ENCODE peak calls at places on chromosomes 6 and 20, in seven cellular contexts. K is breast epithelium, L is stomach, X is lower leg skin, A is heart left ventricle, H is uterus, D is IMR-90. V is an unnamed sample.

GRCh38 chr20:42277203-42277602 is 659.0 kb upstream of the CHD6 start:
- DNase-seq in H (no peak), X (no peak), L (no peak), D (no peak), A (no peak), K (no peak), V (no peak)

GRCh38 chr6:99547526-99547925 is 20.9 kb downstream of the CCNC start:
- DNase-seq in H (no peak), L (no peak), X (no peak), K (no peak), A (no peak), D (no peak), V (no peak)

GRCh38 chr20:25294459-25295385 is 46.8 kb downstream of the PYGB start:
- DNase-seq in L (peak), H (peak), D (peak), K (no peak), X (no peak), A (peak), V (no peak)

GRCh38 chr6:85714893-85715530 is 72.3 kb upstream of the SYNCRIP start:
- DNase-seq in D (no peak), L (no peak), A (no peak), K (no peak), H (no peak), X (no peak), V (peak)

GRCh38 chr6:149246691-149247384 is 70.7 kb upstream of the TAB2 start:
- DNase-seq in X (no peak), H (no peak), L (no peak), D (no peak), K (no peak), A (no peak), V (no peak)

GRCh38 chr6:41200296-41200900 is 551 bp downstream of the TREML2 start:
- DNase-seq in L (peak), A (peak), K (no peak), H (no peak), D (no peak), X (no peak), V (no peak)

GRCh38 chr6:92715991-92716390 is 703.4 kb downstream of the EPHA7 start:
- DNase-seq in K (no peak), X (no peak), H (no peak), D (peak), L (no peak), A (no peak), V (no peak)

GRCh38 chr20:10282930-10283556 is 64.4 kb downstream of the SNAP25 start:
- DNase-seq in L (no peak), A (no peak), X (no peak), D (peak), H (no peak), K (no peak), V (no peak)

GRCh38 chr20:63393566-63393965 is 32.4 kb upstream of the CHRNA4 start:
- DNase-seq in K (no peak), H (no peak), X (no peak), A (no peak), L (no peak), D (no peak), V (no peak)

GRCh38 chr20:12947691-12948090 is 61.1 kb upstream of the SPTLC3 start:
- DNase-seq in A (no peak), X (no peak), L (no peak), D (no peak), K (no peak), H (no peak), V (no peak)

GRCh38 chr6:100719883-100720682 is 161.0 kb downstream of the ASCC3 start:
- DNase-seq in A (no peak), K (no peak), H (no peak), L (no peak), D (peak), X (no peak), V (no peak)

GRCh38 chr6:10315631-10316145 is 99.2 kb downstream of the TFAP2A start:
- DNase-seq in H (no peak), L (no peak), K (no peak), A (no peak), D (no peak), X (no peak), V (no peak)

GRCh38 chr6:119484598-119484997 is 135.0 kb upstream of the MAN1A1 start:
- DNase-seq in D (peak), L (no peak), X (no peak), H (no peak), A (no peak), K (no peak), V (no peak)

GRCh38 chr6:51554029-51554428 is 533.4 kb downstream of the PKHD1 start:
- DNase-seq in L (no peak), K (no peak), A (no peak), X (no peak), D (no peak), H (no peak), V (no peak)

GRCh38 chr20:43398676-43399324 is 58.9 kb upstream of the SRSF6 start:
- DNase-seq in D (no peak), X (no peak), H (no peak), K (no peak), L (no peak), A (no peak), V (no peak)

GRCh38 chr6:41591122-41591521 is 44.9 kb downstream of the FOXP4 start:
- DNase-seq in H (no peak), K (no peak), D (no peak), X (no peak), A (no peak), L (no peak), V (no peak)

GRCh38 chr6:137236581-137237355 is 17.6 kb upstream of the IFNGR1 start:
- DNase-seq in L (no peak), H (no peak), K (no peak), A (no peak), X (no peak), D (no peak), V (no peak)

GRCh38 chr6:130625825-130626500 is 201.2 kb upstream of the SMLR1 start:
- DNase-seq in D (peak), K (no peak), H (no peak), L (no peak), A (no peak), X (no peak), V (no peak)

GRCh38 chr20:45019027-45019763 is 52.9 kb downstream of the STK4 start:
- DNase-seq in K (no peak), H (no peak), D (no peak), X (no peak), A (no peak), L (no peak), V (no peak)

GRCh38 chr6:37048851-37049734 is 43.6 kb downstream of the FGD2 start:
- DNase-seq in L (peak), H (peak), A (no peak), K (no peak), X (no peak), D (peak), V (no peak)

GRCh38 chr6:2608508-2608907 is 142.2 kb downstream of the MYLK4 start:
- DNase-seq in L (no peak), A (no peak), X (no peak), H (no peak), K (no peak), D (no peak), V (no peak)

GRCh38 chr20:6954219-6954618 is 186.7 kb downstream of the BMP2 start:
- DNase-seq in D (no peak), K (no peak), H (no peak), A (no peak), L (no peak), X (no peak), V (no peak)

GRCh38 chr6:139597781-139598368 is 223.4 kb upstream of the CITED2 start:
- DNase-seq in X (peak), D (peak), A (peak), L (peak), H (peak), K (no peak), V (peak)

GRCh38 chr6:20680697-20681165 is 146.5 kb downstream of the CDKAL1 start:
- DNase-seq in D (peak), A (no peak), K (no peak), H (no peak), X (no peak), L (no peak), V (no peak)

GRCh38 chr20:57106030-57106682 is 160.3 kb downstream of the BMP7 start:
- DNase-seq in K (no peak), L (no peak), D (no peak), H (no peak), A (no peak), X (no peak), V (no peak)

GRCh38 chr6:4929319-4929718 is 74.5 kb downstream of the RPP40 start:
- DNase-seq in L (no peak), D (no peak), A (no peak), X (no peak), H (no peak), K (no peak), V (no peak)

GRCh38 chr6:47147836-47148344 is 105.8 kb upstream of the ADGRF1 start:
- DNase-seq in D (no peak), L (no peak), A (no peak), X (no peak), K (no peak), H (no peak), V (no peak)

GRCh38 chr6:154606457-154606856 is 96.0 kb upstream of the CNKSR3 start:
- DNase-seq in L (no peak), A (no peak), X (no peak), D (no peak), H (no peak), K (no peak), V (no peak)

GRCh38 chr6:17138033-17138432 is 36.2 kb downstream of the STMND1 start:
- DNase-seq in L (no peak), H (no peak), K (no peak), X (no peak), D (no peak), A (no peak), V (no peak)

GRCh38 chr6:139590206-139590605 is 215.8 kb upstream of the CITED2 start:
- DNase-seq in H (no peak), X (no peak), A (no peak), D (no peak), L (peak), K (no peak), V (no peak)

GRCh38 chr20:44616604-44616964 is 34.2 kb downstream of the PKIG start:
- DNase-seq in X (peak), A (peak), D (no peak), L (peak), K (no peak), H (peak), V (no peak)

GRCh38 chr6:113055086-113055485 is 708.0 kb downstream of the RFPL4B start:
- DNase-seq in K (no peak), X (no peak), A (no peak), L (no peak), H (no peak), D (no peak), V (no peak)

GRCh38 chr20:15446373-15446772 is 1109.0 kb upstream of the FLRT3 start:
- DNase-seq in A (peak), K (peak), L (no peak), H (peak), D (no peak), X (no peak), V (no peak)

GRCh38 chr6:148317739-148318138 is 24.9 kb upstream of the SASH1 start:
- DNase-seq in L (no peak), K (no peak), X (no peak), H (no peak), A (no peak), D (no peak), V (no peak)

GRCh38 chr20:53038328-53038727 is 66.2 kb downstream of the TSHZ2 start:
- DNase-seq in X (no peak), L (no peak), H (no peak), K (no peak), D (no peak), A (no peak), V (no peak)

GRCh38 chr20:62892348-62893304 is 31.0 kb upstream of the TCFL5 start:
- DNase-seq in X (no peak), D (no peak), H (no peak), L (no peak), K (no peak), A (no peak), V (no peak)

GRCh38 chr6:108589244-108589730 is 28.6 kb downstream of the FOXO3 start:
- DNase-seq in L (peak), D (peak), A (peak), X (peak), K (peak), H (peak), V (peak)

GRCh38 chr20:59184880-59185447 is 21.3 kb downstream of the ZNF831 start:
- DNase-seq in A (no peak), X (no peak), H (no peak), K (no peak), L (no peak), D (no peak), V (no peak)

GRCh38 chr6:44024597-44025219 is 102.5 kb downstream of the MRPL14 start:
- DNase-seq in L (no peak), X (peak), K (no peak), D (no peak), A (no peak), H (peak), V (no peak)

GRCh38 chr6:11535801-11536230 is 1.7 kb upstream of the TMEM170B start:
- DNase-seq in L (peak), H (no peak), D (peak), X (no peak), A (no peak), K (no peak), V (no peak)

GRCh38 chr6:11538049-11538798 is 675 bp downstream of the TMEM170B start:
- DNase-seq in A (peak), D (no peak), H (peak), X (peak), K (peak), L (peak), V (no peak)

GRCh38 chr6:11536795-11537194 is 754 bp upstream of the TMEM170B start:
- DNase-seq in A (no peak), D (no peak), H (no peak), L (no peak), X (no peak), K (no peak), V (peak)

GRCh38 chr6:11538799-11539468 is 1.4 kb downstream of the TMEM170B start:
- DNase-seq in X (no peak), H (no peak), A (no peak), D (no peak), K (no peak), L (no peak), V (no peak)

DNA sequence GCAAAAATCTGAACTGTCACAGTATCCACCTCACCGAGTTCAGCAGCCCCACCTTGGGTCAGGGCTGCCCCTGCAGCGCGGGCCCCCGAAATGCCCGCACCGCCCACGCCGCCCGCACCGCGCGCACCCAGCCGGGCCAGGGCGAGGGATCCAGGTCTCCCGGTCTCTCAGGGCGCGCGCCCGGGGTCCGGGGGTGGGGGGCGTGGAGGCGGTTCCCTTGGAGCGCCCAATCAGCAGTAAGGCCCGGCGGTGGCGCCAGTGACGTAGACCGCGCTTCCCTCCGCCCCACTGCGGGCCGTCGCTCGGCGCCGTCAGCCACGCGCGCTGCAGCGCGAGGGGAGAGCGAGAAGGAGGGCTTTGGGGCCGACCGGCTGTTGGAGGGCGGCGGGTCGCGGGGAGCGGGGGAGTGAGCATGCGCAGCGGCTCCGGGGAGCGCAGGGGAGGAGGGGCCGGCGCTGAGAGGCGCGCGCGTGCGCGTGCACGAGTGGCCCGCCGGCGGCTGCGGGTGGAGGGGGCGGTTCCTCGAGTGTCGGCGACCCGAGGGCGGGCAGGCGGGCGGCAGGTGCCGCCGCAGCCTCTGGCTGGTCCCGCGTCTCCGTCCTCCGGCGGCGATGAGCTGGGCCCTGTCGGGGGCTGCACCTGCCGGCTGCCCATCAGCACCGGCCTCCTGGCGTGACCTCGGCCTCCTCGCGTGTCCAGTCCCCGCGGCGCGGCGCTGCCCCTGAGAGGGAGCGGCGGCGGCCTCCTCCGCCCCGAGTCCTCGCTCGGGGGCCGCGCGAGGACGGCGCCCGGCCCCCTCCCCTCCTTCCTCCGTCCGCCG is at the start of gene TMEM170B:
- DNase-seq in L (peak), H (peak), D (peak), A (peak), X (peak), K (peak), V (peak)
- TF ChIP-seq POLR2A in L (no peak), H (peak), D (no peak), A (no peak), X (no peak), K (no peak), V (peak)

GRCh38 chr20:16968099-16968498 is 219.9 kb downstream of the OTOR start:
- DNase-seq in X (no peak), H (no peak), A (no peak), K (no peak), L (no peak), D (no peak), V (no peak)
- H3K4me3 ChIP-seq in X (no peak), H (no peak), A (no peak), K (no peak), L (no peak), D (no peak), V (no peak)

GRCh38 chr6:3777695-3778461 is 26.4 kb upstream of the PXDC1 start:
- DNase-seq in H (no peak), D (no peak), K (no peak), A (no peak), X (peak), L (no peak), V (no peak)

GRCh38 chr6:3775906-3776305 is 24.4 kb upstream of the PXDC1 start:
- DNase-seq in D (no peak), L (no peak), X (peak), K (no peak), A (no peak), H (no peak), V (no peak)

GRCh38 chr6:3775386-3775785 is 23.9 kb upstream of the PXDC1 start:
- DNase-seq in X (peak), H (no peak), L (no peak), A (no peak), K (no peak), D (no peak), V (no peak)

GRCh38 chr6:3778701-3779573 is 27.4 kb upstream of the PXDC1 start:
- DNase-seq in A (no peak), X (peak), D (no peak), H (no peak), L (no peak), K (no peak), V (no peak)

GRCh38 chr6:3776881-3777507 is 25.5 kb upstream of the PXDC1 start:
- DNase-seq in H (no peak), D (no peak), K (no peak), A (no peak), L (no peak), X (peak), V (no peak)
- TF ChIP-seq POLR2A in H (no peak), D (no peak), K (no peak), A (no peak), L (no peak), X (no peak), V (no peak)

GRCh38 chr20:61186771-61187170 is 65.3 kb upstream of the CDH4 start:
- DNase-seq in A (no peak), L (no peak), X (no peak), H (no peak), K (no peak), D (peak), V (no peak)
- H3K4me3 ChIP-seq in A (no peak), L (no peak), X (no peak), H (no peak), K (no peak), D (no peak), V (no peak)